ENCODE peak calls at places on chromosomes 11 and 22, in nine cellular contexts. W is MM.1S, B is psoas muscle, X is ovary, O is pancreas, L is stomach, Q is HAP-1, R is Caco-2, Z is DND-41. D is an unnamed sample. For H3K4me1, the result is how much of the 10 kb centered on the place peaks cover.

GRCh38 chr11:95337175-95337957 is 106.4 kb upstream of the SESN3 start:
- DNase-seq in W (peak), B (peak), X (peak), O (no peak), L (peak), Q (peak), R (no peak), Z (peak), D (peak)

GRCh38 chr22:21449531-21450319 is 17.5 kb upstream of the TMEM191C start:
- DNase-seq in W (no peak), B (peak), X (no peak), O (no peak), L (peak), Q (peak), R (no peak), Z (no peak), D (no peak)

GRCh38 chr22:43136255-43136654 is 6.9 kb downstream of the MCAT start:
- DNase-seq in W (no peak), B (no peak), X (no peak), O (no peak), L (peak), Q (peak), R (no peak), Z (peak), D (peak)

GRCh38 chr22:50530857-50531545 is 1.2 kb upstream of the TYMP start:
- DNase-seq in W (peak), B (peak), X (peak), O (peak), L (peak), Q (peak), R (peak), Z (no peak), D (no peak)

GRCh38 chr11:22666700-22667439 is 459 bp downstream of the GAS2 start:
- DNase-seq in W (peak), B (peak), X (peak), O (peak), L (peak), Q (peak), R (peak), Z (no peak), D (no peak)

GRCh38 chr22:17911312-17911705 is 113.1 kb downstream of the MICAL3 start:
- DNase-seq in W (no peak), B (no peak), X (no peak), O (no peak), L (no peak), Q (no peak), R (no peak), Z (no peak), D (no peak)

GRCh38 chr22:37176464-37177061 is 11.5 kb downstream of the C1QTNF6 start:
- DNase-seq in W (no peak), B (peak), X (peak), O (no peak), L (peak), Q (no peak), R (peak), Z (no peak), D (no peak)

GRCh38 chr11:44403587-44404322 is 93.8 kb upstream of the ALX4 start:
- DNase-seq in W (no peak), B (no peak), X (no peak), O (no peak), L (no peak), Q (no peak), R (no peak), Z (no peak), D (no peak)

GRCh38 chr11:102244681-102245409 is 72.4 kb upstream of the BIRC3 start:
- DNase-seq in W (no peak), B (no peak), X (no peak), O (no peak), L (no peak), Q (no peak), R (no peak), Z (no peak), D (no peak)

GRCh38 chr22:46337870-46338269 is 2.4 kb downstream of the TRMU start:
- DNase-seq in W (no peak), B (peak), X (no peak), O (peak), L (no peak), Q (no peak), R (no peak), Z (no peak), D (no peak)

GRCh38 chr11:83724704-83725114 is 438.5 kb upstream of the CCDC90B start:
- DNase-seq in W (no peak), B (no peak), X (no peak), O (peak), L (peak), Q (no peak), R (peak), Z (no peak), D (peak)

GRCh38 chr11:69948256-69949141 is 129.3 kb upstream of the FGF3 start:
- DNase-seq in W (no peak), B (peak), X (no peak), O (no peak), L (peak), Q (no peak), R (peak), Z (no peak), D (no peak)

GRCh38 chr22:33593818-33594217 is 326.5 kb downstream of the LARGE1 start:
- DNase-seq in W (no peak), B (no peak), X (no peak), O (no peak), L (no peak), Q (no peak), R (no peak), Z (no peak), D (no peak)

GRCh38 chr11:87602776-87603175 is 565.0 kb downstream of the TMEM135 start:
- DNase-seq in W (no peak), B (no peak), X (no peak), O (no peak), L (no peak), Q (no peak), R (no peak), Z (no peak), D (no peak)

GRCh38 chr11:61888043-61888442 is 3.3 kb downstream of the FADS3 start:
- DNase-seq in W (no peak), B (peak), X (peak), O (peak), L (no peak), Q (no peak), R (no peak), Z (no peak), D (no peak)

GRCh38 chr22:46023558-46023981 is 46.6 kb upstream of the WNT7B start:
- DNase-seq in W (no peak), B (no peak), X (peak), O (peak), L (no peak), Q (no peak), R (peak), Z (no peak), D (no peak)

GRCh38 chr11:10382518-10382917 is 72.5 kb upstream of the AMPD3 start:
- DNase-seq in W (no peak), B (no peak), X (no peak), O (no peak), L (no peak), Q (no peak), R (no peak), Z (no peak), D (peak)

DNA sequence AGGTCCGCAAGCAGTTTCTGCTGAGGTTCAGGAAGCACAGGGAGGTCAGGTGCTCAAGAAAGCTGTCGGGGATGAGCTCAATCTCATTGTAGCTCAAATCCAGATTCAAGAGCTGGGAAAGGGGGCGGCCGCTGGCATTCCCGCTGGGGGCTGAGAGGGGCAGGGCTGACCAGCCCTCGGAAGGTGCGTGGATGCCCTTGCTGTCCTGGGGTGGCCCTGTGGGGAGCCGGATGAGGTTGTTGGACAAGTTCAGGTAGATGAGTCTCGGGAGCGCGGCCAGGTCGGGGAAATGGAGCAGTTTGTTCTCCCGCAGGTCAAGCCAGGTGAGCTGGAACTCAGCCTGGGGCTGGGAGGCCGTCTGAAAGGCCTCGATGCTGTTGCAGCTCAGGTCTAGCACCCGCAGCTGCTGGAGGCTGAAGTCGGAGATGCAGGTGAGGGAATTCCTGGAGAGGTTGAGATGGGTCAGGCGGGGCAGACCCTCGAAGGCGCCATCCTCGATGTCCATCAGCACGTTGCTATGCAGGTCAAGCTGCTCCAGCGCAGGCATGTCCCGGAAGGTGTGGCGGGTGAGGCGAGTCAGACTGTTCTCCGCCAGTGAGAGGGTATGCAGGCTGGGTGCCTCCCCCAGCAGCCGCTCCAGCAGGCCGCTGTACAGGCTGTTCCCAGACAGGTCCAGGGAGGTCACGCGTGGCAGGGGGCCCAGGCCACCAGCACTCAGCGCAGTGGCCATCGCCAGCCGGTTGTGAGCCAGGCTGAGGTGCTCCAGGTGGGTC is 9.8 kb downstream of the LRRC32 start:
- DNase-seq in W (no peak), B (no peak), X (peak), O (no peak), L (no peak), Q (no peak), R (no peak), Z (no peak), D (no peak)
- H3K4me3 ChIP-seq in W (no peak), B (no peak), X (no peak), O (no peak), L (no peak), Q (no peak), R (no peak), Z (no peak), D (no peak)

GRCh38 chr11:47001666-47002285 is 65.2 kb downstream of the CSTPP1 start:
- DNase-seq in W (no peak), B (no peak), X (no peak), O (no peak), L (no peak), Q (no peak), R (no peak), Z (no peak), D (no peak)

GRCh38 chr11:47005441-47005840 is 68.9 kb downstream of the CSTPP1 start:
- DNase-seq in W (no peak), B (no peak), X (no peak), O (no peak), L (no peak), Q (no peak), R (no peak), Z (no peak), D (no peak)

GRCh38 chr11:47004595-47005033 is 68.1 kb downstream of the CSTPP1 start:
- DNase-seq in W (peak), B (peak), X (peak), O (peak), L (peak), Q (no peak), R (peak), Z (peak), D (no peak)

GRCh38 chr11:47002366-47002765 is 65.8 kb downstream of the CSTPP1 start:
- DNase-seq in W (no peak), B (no peak), X (no peak), O (no peak), L (no peak), Q (no peak), R (no peak), Z (no peak), D (no peak)

GRCh38 chr11:47003180-47003877 is 66.8 kb downstream of the CSTPP1 start:
- DNase-seq in W (no peak), B (no peak), X (no peak), O (no peak), L (no peak), Q (no peak), R (no peak), Z (no peak), D (no peak)
- H3K4me1 ChIP-seq in W (under half), B (under half), X (under half), O (under half), L (half or more), Q (under half), R (under half), Z (under half), D (under half)

GRCh38 chr11:118304809-118305248 is 299 bp downstream of the CD3E start:
- DNase-seq in W (no peak), B (no peak), X (no peak), O (no peak), L (no peak), Q (no peak), R (no peak), Z (no peak), D (no peak)
- H3K4me3 ChIP-seq in W (no peak), B (no peak), X (no peak), O (no peak), L (no peak), Q (no peak), R (no peak), Z (peak), D (no peak)

GRCh38 chr22:38751422-38752346 is 4.1 kb downstream of the SUN2 start:
- DNase-seq in W (peak), B (peak), X (no peak), O (peak), L (peak), Q (no peak), R (no peak), Z (peak), D (no peak)

GRCh38 chr22:38748487-38749136 is 7.2 kb downstream of the SUN2 start:
- DNase-seq in W (no peak), B (no peak), X (no peak), O (no peak), L (no peak), Q (no peak), R (no peak), Z (no peak), D (no peak)

GRCh38 chr22:38751066-38751421 is 4.8 kb downstream of the SUN2 start:
- DNase-seq in W (no peak), B (no peak), X (no peak), O (peak), L (no peak), Q (no peak), R (no peak), Z (no peak), D (no peak)

GRCh38 chr22:38750104-38750503 is 5.7 kb downstream of the SUN2 start:
- DNase-seq in W (no peak), B (no peak), X (no peak), O (no peak), L (no peak), Q (no peak), R (no peak), Z (no peak), D (no peak)

GRCh38 chr22:38750638-38751037 is 5.2 kb downstream of the SUN2 start:
- DNase-seq in W (no peak), B (no peak), X (no peak), O (peak), L (no peak), Q (no peak), R (no peak), Z (no peak), D (no peak)
- H3K4me1 ChIP-seq in W (under half), B (under half), X (under half), O (under half), L (half or more), Q (under half), R (under half), Z (under half), D (under half)

DNA sequence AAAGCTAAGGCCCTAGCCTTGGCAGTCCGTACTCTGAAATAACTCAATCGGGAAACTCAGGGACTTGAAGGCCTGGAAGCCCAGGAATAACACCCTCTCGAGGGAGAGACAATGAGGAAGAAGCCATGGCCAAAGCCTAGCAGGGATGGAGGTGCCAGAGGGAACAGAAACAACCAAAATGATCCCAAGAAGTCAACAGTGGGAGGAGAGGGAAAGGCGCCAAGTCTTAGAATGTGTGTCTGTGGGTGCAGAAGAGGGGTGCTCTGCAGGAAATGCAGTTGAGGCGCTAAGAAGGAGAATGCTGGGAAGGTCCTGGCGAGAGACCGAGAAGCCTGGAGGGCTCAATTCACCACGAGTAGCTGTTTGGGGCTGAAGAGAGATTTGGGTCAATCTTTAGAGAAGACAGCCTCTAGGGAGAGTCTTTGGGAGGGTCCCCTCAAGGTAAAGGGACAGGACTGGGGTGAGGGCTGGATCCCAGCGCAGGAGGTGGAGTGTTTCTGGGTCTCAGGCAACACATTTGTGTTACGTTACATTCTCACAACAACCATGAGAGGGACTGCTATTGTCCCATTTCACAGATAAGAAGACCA is 760 bp upstream of the MAPK8IP1 start:
- DNase-seq in W (no peak), B (no peak), X (no peak), O (no peak), L (no peak), Q (no peak), R (no peak), Z (no peak), D (no peak)
- H3K4me3 ChIP-seq in W (no peak), B (peak), X (no peak), O (no peak), L (peak), Q (peak), R (no peak), Z (peak), D (peak)

DNA sequence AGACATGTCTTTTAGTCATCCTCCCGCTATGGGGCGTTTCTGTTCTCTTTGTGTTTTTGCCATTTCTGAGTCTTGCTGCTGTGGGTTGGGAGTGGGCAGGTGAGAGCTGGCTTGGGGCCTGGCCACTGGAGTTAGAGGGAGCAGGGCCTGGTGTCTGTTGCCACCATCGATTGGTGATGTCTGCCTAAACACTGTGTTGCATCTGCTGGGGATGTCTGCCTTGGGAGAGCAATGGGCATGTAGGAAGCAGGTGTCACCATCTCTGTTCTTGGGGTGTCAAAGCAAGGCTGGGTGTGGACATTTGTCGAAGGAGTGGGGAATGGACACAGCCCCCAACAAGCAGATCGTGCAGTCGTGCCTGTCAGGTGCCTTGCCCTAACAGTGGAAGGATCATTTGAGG is 56.8 kb downstream of the LRP5 start:
- DNase-seq in W (no peak), B (no peak), X (no peak), O (no peak), L (no peak), Q (no peak), R (no peak), Z (no peak), D (no peak)
- H3K4me1 ChIP-seq in W (under half), B (under half), X (under half), O (under half), L (half or more), Q (under half), R (under half), Z (under half), D (under half)

DNA sequence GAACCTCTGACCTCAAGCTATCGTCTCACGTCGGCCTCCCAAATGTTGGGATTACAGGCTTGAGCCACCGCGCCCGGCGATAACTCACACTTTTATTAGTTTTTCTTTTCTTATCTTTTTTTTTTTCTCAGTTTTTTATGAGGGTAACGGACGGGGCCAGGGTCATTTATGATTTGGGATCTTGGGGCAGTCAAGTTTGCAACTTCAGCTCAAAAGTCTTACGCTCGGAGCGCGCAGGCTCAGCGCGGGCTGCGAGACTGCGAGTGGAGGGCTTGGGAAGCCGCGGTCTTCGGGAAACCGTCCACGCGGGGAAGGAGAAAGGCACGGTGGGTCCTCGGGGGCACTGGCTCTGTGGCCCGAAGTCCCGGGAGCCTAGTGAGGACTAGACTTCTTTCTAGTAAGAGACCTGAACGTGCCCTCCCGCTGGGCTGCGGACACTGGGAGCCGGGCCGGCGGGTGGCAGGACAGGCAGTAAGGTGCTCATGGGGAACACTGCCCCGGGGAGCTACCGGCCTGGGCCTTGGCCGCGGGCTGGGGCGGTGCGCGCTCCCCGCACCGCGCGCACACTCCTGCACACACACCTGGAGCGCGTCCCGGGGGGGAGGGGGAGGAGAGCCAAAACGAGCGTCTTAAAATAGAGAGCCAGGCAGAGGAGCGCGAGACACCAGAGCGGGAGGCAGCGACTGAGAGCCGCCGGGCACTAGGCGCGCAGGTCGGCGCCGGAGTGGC is 491 bp upstream of the BARX2 start:
- DNase-seq in W (peak), B (no peak), X (no peak), O (peak), L (peak), Q (peak), R (peak), Z (no peak), D (no peak)
- H3K4me3 ChIP-seq in W (peak), B (peak), X (peak), O (peak), L (peak), Q (no peak), R (peak), Z (no peak), D (peak)

DNA sequence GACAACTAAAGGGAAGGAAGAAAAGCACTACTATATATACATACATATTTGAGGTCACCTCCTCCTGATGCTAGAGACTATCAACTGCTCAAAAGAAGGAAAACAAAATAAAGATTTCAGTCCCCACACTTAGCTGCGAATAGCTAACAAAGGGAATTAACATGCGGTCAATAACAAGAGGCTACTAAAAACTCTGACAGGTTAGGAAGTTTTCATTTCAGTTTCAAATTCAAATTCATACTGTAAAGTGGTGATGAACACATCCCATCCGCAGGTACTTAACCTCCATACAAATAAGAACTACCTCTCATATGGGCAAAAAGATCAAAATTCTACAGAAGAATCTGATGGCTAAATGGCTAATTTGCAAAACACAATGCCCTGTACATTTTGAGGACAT is 2.6 kb downstream of the NAP1L4 start:
- DNase-seq in W (peak), B (no peak), X (no peak), O (no peak), L (no peak), Q (no peak), R (no peak), Z (no peak), D (no peak)
- H3K4me1 ChIP-seq in W (under half), B (under half), X (under half), O (under half), L (half or more), Q (under half), R (under half), Z (under half), D (under half)

D was measured in NT2/D1.